ENCODE peak calls at places on chromosomes 4 and X, in four cellular contexts. W, M, B and P are unnamed samples.

GRCh38 chr4:113502883-113503282 is 258.7 kb downstream of the CAMK2D start:
- DNase-seq in M (no peak), B (no peak), W (no peak), P (no peak)

GRCh38 chrX:133527415-133527814 is 112.1 kb upstream of the GPC4 start:
- DNase-seq in W (no peak), B (no peak), M (no peak), P (no peak)

GRCh38 chr4:10704050-10704810 is 19.7 kb upstream of the CLNK start:
- DNase-seq in M (no peak), W (no peak), B (no peak), P (no peak)

GRCh38 chr4:147361726-147362125 is 119.2 kb upstream of the EDNRA start:
- DNase-seq in B (no peak), M (peak; percentile 96), W (peak; percentile 67), P (no peak)

GRCh38 chr4:39043058-39043696 is 11.0 kb upstream of the TMEM156 start:
- DNase-seq in M (peak; percentile 75), B (no peak), W (peak; percentile 20), P (no peak)

GRCh38 chrX:22689290-22689689 is 310.5 kb upstream of the DDX53 start:
- DNase-seq in W (no peak), M (no peak), B (no peak), P (peak; percentile 44)

GRCh38 chr4:7736436-7737267 is 203.0 kb downstream of the AFAP1 start:
- DNase-seq in W (no peak), M (peak; percentile 44), B (no peak), P (no peak)

GRCh38 chrX:133602881-133603280 is 187.6 kb upstream of the GPC4 start:
- DNase-seq in B (no peak), W (no peak), M (no peak), P (no peak)

GRCh38 chr4:74410272-74410671 is 34.7 kb upstream of the AREG start:
- DNase-seq in W (peak; percentile 59), B (no peak), M (peak; percentile 72), P (no peak)

GRCh38 chrX:17553451-17553850 is 178.5 kb downstream of the NHS start:
- DNase-seq in W (peak; percentile 51), B (no peak), M (peak; percentile 51), P (no peak)

GRCh38 chr4:60042941-60043340 is 1157.2 kb upstream of the ADGRL3 start:
- DNase-seq in M (no peak), W (peak; percentile 8), B (no peak), P (no peak)

GRCh38 chr4:166493828-166494432 is 620.9 kb downstream of the TLL1 start:
- DNase-seq in W (no peak), M (peak; percentile 3), B (no peak), P (no peak)

GRCh38 chr4:25524616-25525146 is 131.0 kb upstream of the SLC34A2 start:
- DNase-seq in W (no peak), M (no peak), B (no peak), P (peak; percentile 22)

GRCh38 chr4:87270144-87270543 is 49.7 kb upstream of the KLHL8 start:
- DNase-seq in M (peak; percentile 81), W (peak; percentile 64), B (no peak), P (peak; percentile 11)

GRCh38 chr4:3635090-3635820 is 103.0 kb upstream of the LRPAP1 start:
- DNase-seq in M (no peak), W (no peak), B (no peak), P (no peak)

GRCh38 chr4:178599521-178599920 is 1157.3 kb upstream of the AGA start:
- DNase-seq in M (no peak), B (no peak), W (no peak), P (no peak)

GRCh38 chrX:107700802-107701201 is 72.5 kb downstream of the PRPS1 start:
- DNase-seq in B (no peak), W (no peak), M (no peak), P (no peak)

GRCh38 chrX:2469196-2469685 is 31.5 kb downstream of the DHRSX start:
- DNase-seq in W (no peak), M (no peak), B (no peak), P (no peak)

GRCh38 chr4:112145820-112146813 is 863 bp downstream of the FAM241A start:
- DNase-seq in W (peak; percentile 64), B (peak; percentile 62), M (peak; percentile 57), P (peak; percentile 6)

GRCh38 chrX:155949098-155949497 is 48.4 kb upstream of the IL9R start:
- DNase-seq in B (no peak), W (peak; percentile 3), M (no peak), P (no peak)

GRCh38 chrX:142238536-142238935 is 33.4 kb upstream of the MAGEC2 start:
- DNase-seq in B (no peak), W (no peak), M (no peak), P (no peak)

GRCh38 chr4:108148316-108148715 is 20.4 kb downstream of the LEF1 start:
- DNase-seq in W (no peak), B (no peak), M (no peak), P (no peak)

GRCh38 chr4:109290918-109291317 is 11.5 kb downstream of the COL25A1 start:
- DNase-seq in W (no peak), B (no peak), M (no peak), P (no peak)

GRCh38 chrX:107935200-107935599 is 47.0 kb downstream of the TEX13B start:
- DNase-seq in W (peak; percentile 77), B (no peak), M (peak; percentile 41), P (no peak)

GRCh38 chr4:110826656-110827055 is 203.8 kb upstream of the PITX2 start:
- DNase-seq in W (no peak), B (no peak), M (no peak), P (no peak)

GRCh38 chrX:108091878-108092291 is 307 bp downstream of the ATG4A start:
- DNase-seq in B (no peak), M (no peak), W (no peak), P (no peak)

GRCh38 chr4:113760094-113760851 is 1.3 kb downstream of the CAMK2D start:
- DNase-seq in M (peak; percentile 63), B (peak; percentile 14), W (peak; percentile 19), P (no peak)

GRCh38 chr4:185782523-185782922 is 29.5 kb downstream of the SORBS2 start:
- DNase-seq in B (no peak), M (peak; percentile 83), W (peak; percentile 22), P (no peak)

GRCh38 chrX:132958086-132958703 is at the start of gene HS6ST2:
- DNase-seq in M (no peak), W (peak; percentile 22), B (no peak), P (no peak)

GRCh38 chrX:38313190-38313589 is 14.1 kb downstream of the RPGR start:
- DNase-seq in W (no peak), B (no peak), M (peak; percentile 63), P (no peak)

GRCh38 chr4:127856485-127857447 is 23.9 kb upstream of the PLK4 start:
- DNase-seq in M (peak; percentile 93), B (no peak), W (peak; percentile 52), P (no peak)

GRCh38 chr4:151153585-151153984 is 54.2 kb downstream of the RPS3A start:
- DNase-seq in B (no peak), W (no peak), M (no peak), P (no peak)